ENCODE peak calls at places on chromosomes 11 and 22, in ten cellular contexts. K, I, H, M, E, R, V, B, T and J are unnamed samples.

GRCh38 chr11:120017582-120017981 is 120.3 kb downstream of the TRIM29 start:
- DNase-seq in E (no peak), T (no peak), M (no peak), H (no peak), R (no peak), B (no peak), V (no peak), K (no peak), I (no peak), J (no peak)

GRCh38 chr11:10444725-10445286 is 10.3 kb upstream of the AMPD3 start:
- DNase-seq in I (peak; percentile 68), T (no peak), V (no peak), E (no peak), R (no peak), K (no peak), H (no peak), B (no peak), M (no peak), J (no peak)

GRCh38 chr11:114346709-114347141 is 50.5 kb downstream of the NNMT start:
- DNase-seq in M (no peak), V (no peak), E (no peak), B (no peak), R (no peak), T (no peak), H (no peak), K (no peak), I (no peak), J (no peak)

GRCh38 chr22:49583341-49583740 is 244.3 kb downstream of the BRD1 start:
- DNase-seq in B (no peak), M (no peak), T (no peak), K (no peak), V (no peak), R (no peak), H (no peak), I (peak; percentile 35), E (no peak), J (no peak)

GRCh38 chr11:70405679-70406395 is 7.5 kb downstream of the CTTN start:
- DNase-seq in I (no peak), T (no peak), V (no peak), M (no peak), K (no peak), H (no peak), E (no peak), B (no peak), R (no peak), J (no peak)

GRCh38 chr11:15865212-15865987 is 490.9 kb downstream of the SOX6 start:
- DNase-seq in I (no peak), T (no peak), H (no peak), V (no peak), K (no peak), B (no peak), R (no peak), M (no peak), E (no peak), J (no peak)

GRCh38 chr22:27218012-27218483 is 560.7 kb downstream of the MIAT start:
- DNase-seq in R (no peak), H (no peak), K (no peak), M (no peak), V (no peak), I (no peak), E (peak; percentile 65), T (no peak), B (no peak), J (no peak)

GRCh38 chr11:71488086-71488967 is 35.3 kb downstream of the NADSYN1 start:
- DNase-seq in M (no peak), T (no peak), B (peak; percentile 52), K (no peak), R (peak; percentile 41), V (peak; percentile 62), I (no peak), E (peak; percentile 88), H (no peak), J (peak; percentile 55)

GRCh38 chr22:42974223-42974622 is 40.7 kb downstream of the PACSIN2 start:
- DNase-seq in B (no peak), I (no peak), T (no peak), E (peak; percentile 4), M (no peak), K (no peak), H (no peak), V (no peak), R (no peak), J (no peak)

GRCh38 chr22:20562607-20563463 is 55.4 kb downstream of the MED15 start:
- DNase-seq in R (no peak), H (no peak), I (peak; percentile 16), M (no peak), V (no peak), E (no peak), K (no peak), B (no peak), T (no peak), J (no peak)

GRCh38 chr11:117584056-117584830 is 212.8 kb downstream of the DSCAML1 start:
- DNase-seq in H (no peak), E (no peak), K (no peak), B (peak; percentile 4), I (peak; percentile 47), M (no peak), T (no peak), R (peak; percentile 27), V (peak; percentile 2), J (peak; percentile 4)

GRCh38 chr11:73982990-73983763 is 534 bp upstream of the UCP2 start:
- DNase-seq in H (peak; percentile 94), T (peak; percentile 85), I (peak; percentile 96), E (peak; percentile 96), V (peak; percentile 86), R (peak; percentile 91), K (peak; percentile 88), B (peak; percentile 84), M (peak; percentile 88), J (peak; percentile 80)

GRCh38 chr11:113237261-113237660 is 77.1 kb upstream of the TTC12 start:
- DNase-seq in R (no peak), T (no peak), I (no peak), E (no peak), H (no peak), V (no peak), K (no peak), M (no peak), B (no peak), J (no peak)

GRCh38 chr11:128957204-128957482 is 14.5 kb upstream of the TP53AIP1 start:
- DNase-seq in V (no peak), B (no peak), I (no peak), R (no peak), T (no peak), H (no peak), E (no peak), K (no peak), M (no peak), J (no peak)

GRCh38 chr22:33923660-33924246 is 3.5 kb upstream of the LARGE1 start:
- DNase-seq in H (peak; percentile 48), I (peak; percentile 65), T (no peak), B (peak; percentile 62), R (peak; percentile 70), V (peak; percentile 82), M (no peak), K (no peak), E (peak; percentile 58), J (peak; percentile 41)

GRCh38 chr11:107457205-107457557 is 444 bp downstream of the CWF19L2 start:
- DNase-seq in H (peak; percentile 28), I (no peak), R (no peak), K (no peak), V (peak; percentile 9), E (no peak), T (no peak), M (no peak), B (peak; percentile 1), J (no peak)

GRCh38 chr11:119363874-119364590 is 17.5 kb downstream of the USP2 start:
- DNase-seq in M (peak; percentile 33), B (no peak), I (peak; percentile 74), R (peak; percentile 57), T (peak; percentile 46), H (peak; percentile 81), V (peak; percentile 46), K (peak; percentile 49), E (peak; percentile 57), J (no peak)

GRCh38 chr11:119094816-119095065 is 6.9 kb downstream of the DPAGT1 start:
- DNase-seq in K (peak; percentile 52), B (peak; percentile 77), I (peak; percentile 93), T (no peak), R (peak; percentile 88), M (peak; percentile 46), V (peak; percentile 87), H (peak; percentile 77), E (no peak), J (peak; percentile 75)

GRCh38 chr22:38240734-38241252 is 32.0 kb downstream of the TMEM184B start:
- DNase-seq in I (no peak), V (peak; percentile 83), R (peak; percentile 93), M (no peak), B (peak; percentile 85), H (no peak), K (no peak), E (no peak), T (no peak), J (peak; percentile 94)

GRCh38 chr22:36659762-36660509 is 43.6 kb downstream of the CACNG2 start:
- DNase-seq in I (peak; percentile 96), R (peak; percentile 96), B (peak; percentile 82), V (peak; percentile 92), T (peak; percentile 1), H (peak; percentile 64), K (no peak), M (no peak), E (peak; percentile 88), J (peak; percentile 83)

GRCh38 chr11:118401880-118402590 is 629 bp downstream of the ATP5MG start:
- DNase-seq in V (peak; percentile 94), H (no peak), R (peak; percentile 92), B (peak; percentile 57), T (no peak), E (no peak), M (no peak), K (no peak), I (no peak), J (peak; percentile 88)

GRCh38 chr22:17588606-17589005 is 25.3 kb downstream of the SLC25A18 start:
- DNase-seq in R (no peak), K (no peak), I (no peak), E (no peak), M (no peak), T (no peak), H (no peak), B (no peak), V (no peak), J (no peak)

GRCh38 chr11:128367573-128367972 is 219.8 kb downstream of the ETS1 start:
- DNase-seq in M (peak; percentile 35), R (no peak), B (no peak), H (peak; percentile 42), K (peak; percentile 16), I (no peak), E (no peak), T (no peak), V (no peak), J (no peak)

GRCh38 chr22:31039393-31039792 is 41.7 kb upstream of the SMTN start:
- DNase-seq in M (no peak), B (no peak), H (no peak), T (no peak), E (no peak), K (no peak), R (peak; percentile 90), V (peak; percentile 68), I (no peak), J (no peak)